ENCODE peak calls at places on chromosomes 3 and 15, in six cellular contexts. B is fibroblast of the aortic adventitia, S is prostate gland, M is psoas muscle, N is foreskin fibroblast, R is A549. X is an unnamed sample.

GRCh38 chr3:165642761-165643432 is 194.3 kb downstream of the BCHE start:
- DNase-seq in B (peak; percentile 99), S (peak; percentile 20), M (no peak), N (peak; percentile 53), R (peak; percentile 38), X (peak; percentile 45)

GRCh38 chr3:126356373-126357298 is 572 bp downstream of the KLF15 start:
- DNase-seq in B (no peak), S (peak; percentile 41), M (peak; percentile 84), N (no peak), R (no peak), X (no peak)

GRCh38 chr15:80031841-80032240 is 27.6 kb upstream of the ZFAND6 start:
- DNase-seq in B (no peak), S (no peak), M (peak; percentile 60), N (no peak), R (no peak), X (no peak)

GRCh38 chr3:14784087-14784596 is 34.6 kb upstream of the FGD5 start:
- DNase-seq in B (no peak), S (no peak), M (peak; percentile 26), N (no peak), R (no peak), X (peak; percentile 21)

GRCh38 chr3:31407665-31408064 is 125.1 kb upstream of the STT3B start:
- DNase-seq in B (peak; percentile 53), S (no peak), M (no peak), N (no peak), R (no peak), X (no peak)

GRCh38 chr15:39661776-39662175 is 80.9 kb downstream of the THBS1 start:
- DNase-seq in B (no peak), S (no peak), M (no peak), N (no peak), R (no peak), X (no peak)

GRCh38 chr3:48398701-48399386 is 26.8 kb downstream of the FBXW12 start:
- DNase-seq in B (no peak), S (no peak), M (no peak), N (no peak), R (no peak), X (no peak)

GRCh38 chr15:70140543-70141375 is 43.0 kb upstream of the TLE3 start:
- DNase-seq in B (peak; percentile 45), S (peak; percentile 44), M (peak; percentile 39), N (no peak), R (no peak), X (no peak)

GRCh38 chr15:68816795-68817303 is 3.8 kb downstream of the ANP32A start:
- DNase-seq in B (no peak), S (no peak), M (no peak), N (no peak), R (no peak), X (no peak)

GRCh38 chr3:99332726-99333125 is 305.7 kb upstream of the COL8A1 start:
- DNase-seq in B (peak; percentile 25), S (no peak), M (no peak), N (peak; percentile 22), R (no peak), X (no peak)

GRCh38 chr3:39099738-39100499 is 7.5 kb downstream of the GORASP1 start:
- DNase-seq in B (no peak), S (no peak), M (no peak), N (no peak), R (no peak), X (no peak)

GRCh38 chr15:45187894-45188830 is at the start of gene SHF:
- DNase-seq in B (peak; percentile 35), S (peak; percentile 59), M (peak; percentile 74), N (no peak), R (peak; percentile 20), X (no peak)

GRCh38 chr3:3802021-3802420 is 2.8 kb downstream of the LRRN1 start:
- DNase-seq in B (no peak), S (no peak), M (peak; percentile 72), N (no peak), R (no peak), X (no peak)

GRCh38 chr3:8500966-8501365 is 657 bp upstream of the LMCD1 start:
- DNase-seq in B (no peak), S (no peak), M (no peak), N (no peak), R (no peak), X (no peak)

GRCh38 chr15:44595246-44595645 is 58.3 kb downstream of the EIF3J start:
- DNase-seq in B (no peak), S (peak; percentile 28), M (no peak), N (no peak), R (no peak), X (no peak)

GRCh38 chr3:169836058-169836941 is 23.6 kb upstream of the LRRC34 start:
- DNase-seq in B (no peak), S (no peak), M (no peak), N (peak; percentile 77), R (no peak), X (no peak)

GRCh38 chr3:190306513-190307163 is 15.6 kb downstream of the CLDN1 start:
- DNase-seq in B (peak; percentile 92), S (no peak), M (no peak), N (peak; percentile 11), R (no peak), X (no peak)

GRCh38 chr3:122273498-122273897 is 51.5 kb upstream of the CSTA start:
- DNase-seq in B (no peak), S (no peak), M (no peak), N (no peak), R (no peak), X (no peak)

GRCh38 chr15:91911878-91912277 is 58.4 kb downstream of the SLCO3A1 start:
- DNase-seq in B (no peak), S (no peak), M (no peak), N (no peak), R (no peak), X (no peak)

GRCh38 chr15:64110945-64111678 is 15.3 kb downstream of the SNX1 start:
- DNase-seq in B (no peak), S (no peak), M (no peak), N (no peak), R (no peak), X (no peak)

GRCh38 chr3:149352556-149352955 is 19.1 kb upstream of the TM4SF18 start:
- DNase-seq in B (peak; percentile 64), S (peak; percentile 37), M (peak; percentile 63), N (peak; percentile 36), R (peak; percentile 86), X (no peak)

GRCh38 chr3:151037746-151038145 is 47.7 kb upstream of the MED12L start:
- DNase-seq in B (peak; percentile 95), S (no peak), M (peak; percentile 52), N (peak; percentile 96), R (peak; percentile 13), X (no peak)

GRCh38 chr3:18393906-18394305 is 31.2 kb downstream of the SATB1 start:
- DNase-seq in B (peak; percentile 41), S (no peak), M (no peak), N (peak; percentile 13), R (no peak), X (no peak)

GRCh38 chr15:79724312-79724711 is 172.5 kb downstream of the MTHFS start:
- DNase-seq in B (peak; percentile 71), S (no peak), M (no peak), N (peak; percentile 49), R (no peak), X (no peak)

GRCh38 chr3:98326494-98326893 is 27.2 kb upstream of the OR5K4 start:
- DNase-seq in B (no peak), S (no peak), M (no peak), N (no peak), R (no peak), X (no peak)

GRCh38 chr15:77144492-77145070 is 73.7 kb upstream of the TSPAN3 start:
- DNase-seq in B (peak; percentile 98), S (no peak), M (no peak), N (peak; percentile 84), R (no peak), X (no peak)

GRCh38 chr3:122727766-122728165 is 47.1 kb downstream of the PARP14 start:
- DNase-seq in B (no peak), S (no peak), M (no peak), N (no peak), R (no peak), X (no peak)

GRCh38 chr3:100765437-100765975 is 56.2 kb downstream of the TFG start:
- DNase-seq in B (no peak), S (no peak), M (no peak), N (no peak), R (no peak), X (no peak)

GRCh38 chr3:100761951-100762350 is 52.7 kb downstream of the TFG start:
- DNase-seq in B (no peak), S (no peak), M (no peak), N (no peak), R (no peak), X (no peak)

GRCh38 chr3:100759162-100759561 is 49.9 kb downstream of the TFG start:
- DNase-seq in B (peak; percentile 43), S (no peak), M (no peak), N (no peak), R (no peak), X (no peak)

GRCh38 chr3:100760377-100760776 is 51.1 kb downstream of the TFG start:
- DNase-seq in B (no peak), S (no peak), M (no peak), N (no peak), R (no peak), X (no peak)

GRCh38 chr3:100761211-100761921 is 52.1 kb downstream of the TFG start:
- DNase-seq in B (no peak), S (no peak), M (no peak), N (no peak), R (no peak), X (no peak)
- TF ChIP-seq CTCF in B (peak; percentile 19), S (no peak), M (peak; percentile 7), N (no peak), R (no peak), X (no peak)

DNA sequence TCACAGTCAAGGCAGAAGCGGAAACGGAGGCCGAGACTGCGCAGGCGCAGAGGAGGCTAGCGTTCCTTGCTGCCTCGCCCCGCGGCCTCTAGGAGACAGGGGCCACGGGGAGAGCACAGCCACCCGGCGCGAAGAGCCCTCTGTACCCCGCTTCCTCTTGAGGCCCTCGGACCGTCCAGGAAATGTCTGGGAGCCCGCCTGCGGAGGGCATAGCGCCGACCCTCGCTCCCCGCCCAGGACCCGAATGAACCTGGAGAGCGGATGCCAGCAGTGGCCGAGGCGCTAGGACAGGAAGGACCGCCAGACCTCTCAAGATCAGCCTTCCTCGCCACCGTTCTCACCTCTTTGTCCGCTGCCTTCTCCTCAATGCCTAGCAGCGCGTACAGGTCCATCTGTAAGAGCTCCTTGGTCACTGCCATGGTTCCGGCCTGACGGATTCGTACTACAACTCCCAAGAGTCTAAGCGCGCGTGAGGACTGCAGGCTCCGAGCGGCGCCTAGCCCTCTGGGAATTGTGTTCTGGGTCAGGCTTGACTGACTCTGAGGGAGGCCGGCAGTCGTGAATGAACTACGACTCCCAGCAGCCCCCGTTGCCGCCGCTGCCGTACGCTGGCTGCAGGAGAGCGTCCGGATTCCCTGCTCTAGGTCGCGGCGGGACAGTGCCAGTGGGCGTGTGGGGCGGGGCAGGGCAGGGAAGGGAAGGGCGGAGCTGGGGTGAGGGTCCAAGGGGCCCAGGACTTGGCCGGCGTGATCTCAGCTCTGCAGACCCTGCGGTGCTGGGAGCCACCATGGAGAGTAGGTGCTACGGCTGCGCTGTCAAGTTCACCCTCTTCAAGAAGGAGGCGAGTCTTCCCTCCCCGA is at the start of the genes DNAJC17 and ZFYVE19:
- DNase-seq in B (peak; percentile 98), S (peak; percentile 99), M (peak; percentile 98), N (peak; percentile 97), R (peak; percentile 78), X (peak; percentile 81)
- TF ChIP-seq CTCF in B (no peak), S (no peak), M (no peak), N (no peak), R (no peak), X (no peak)

GRCh38 chr3:53813229-53813628 is 33.0 kb downstream of the CHDH start:
- DNase-seq in B (no peak), S (no peak), M (no peak), N (no peak), R (no peak), X (no peak)
- TF ChIP-seq CTCF in B (no peak), S (no peak), M (no peak), N (no peak), R (no peak), X (no peak)

GRCh38 chr15:41506796-41507341 is 6.8 kb downstream of the LTK start:
- DNase-seq in B (no peak), S (no peak), M (no peak), N (no peak), R (no peak), X (no peak)
- TF ChIP-seq CTCF in B (no peak), S (no peak), M (no peak), N (no peak), R (no peak), X (no peak)